ENCODE peak calls at places on chromosomes 3 and 15, in ten cellular contexts. M is cardiac fibroblast; X is breast epithelium; P is BJ; U is AG10803; E is prostate gland; Q is Peyer's patch; W is SK-N-SH; A is CD8-positive, alpha-beta T cell; K is A549. Z is an unnamed sample.

GRCh38 chr15:38842991-38843610 is 278.5 kb upstream of the RASGRP1 start:
- DNase-seq in E (no peak), K (no peak), W (no peak), U (peak; percentile 81), X (no peak), A (no peak), Q (no peak), M (no peak), P (no peak), Z (no peak)

GRCh38 chr3:53081318-53081717 is 35.4 kb upstream of the SFMBT1 start:
- DNase-seq in U (no peak), W (no peak), K (no peak), P (no peak), M (no peak), X (no peak), A (no peak), Q (no peak), E (no peak), Z (no peak)

GRCh38 chr3:145807990-145808389 is 353.0 kb downstream of the PLOD2 start:
- DNase-seq in Q (no peak), W (peak; percentile 21), X (no peak), K (peak; percentile 25), U (no peak), A (no peak), P (no peak), M (peak; percentile 43), E (no peak), Z (peak; percentile 54)

GRCh38 chr15:59329091-59329490 is 43.6 kb downstream of the MYO1E start:
- DNase-seq in A (no peak), K (no peak), W (no peak), E (no peak), X (no peak), U (no peak), M (no peak), Q (no peak), P (no peak), Z (no peak)

GRCh38 chr15:72690938-72691337 is 4.9 kb downstream of the BBS4 start:
- DNase-seq in P (no peak), U (no peak), W (no peak), X (no peak), K (no peak), Q (no peak), M (no peak), E (no peak), A (no peak), Z (no peak)

GRCh38 chr15:52230073-52230472 is 38.9 kb upstream of the GNB5 start:
- DNase-seq in P (no peak), X (no peak), K (no peak), Q (no peak), A (no peak), M (no peak), E (no peak), W (no peak), U (no peak), Z (no peak)

GRCh38 chr15:58165661-58166060 is 27.5 kb downstream of the AQP9 start:
- DNase-seq in K (no peak), M (peak; percentile 37), A (no peak), E (peak; percentile 67), W (no peak), Q (peak; percentile 18), P (no peak), X (no peak), U (no peak), Z (peak; percentile 43)

GRCh38 chr3:17820704-17821103 is 78.3 kb upstream of the TBC1D5 start:
- DNase-seq in W (no peak), X (no peak), M (peak; percentile 23), A (no peak), P (no peak), K (no peak), E (no peak), U (peak; percentile 26), Q (no peak), Z (no peak)

GRCh38 chr3:56845505-56845904 is 43.8 kb upstream of the ARHGEF3 start:
- DNase-seq in P (no peak), X (no peak), W (no peak), E (no peak), Q (no peak), U (peak; percentile 32), M (peak; percentile 7), A (no peak), K (no peak), Z (peak; percentile 24)

GRCh38 chr15:63256433-63256884 is 20.9 kb upstream of the APH1B start:
- DNase-seq in E (no peak), U (peak; percentile 86), X (no peak), M (peak; percentile 80), Q (no peak), P (no peak), A (no peak), K (peak; percentile 18), W (no peak), Z (peak; percentile 83)

GRCh38 chr3:12759097-12759679 is at the start of gene TMEM40:
- DNase-seq in X (peak; percentile 87), Q (no peak), E (peak; percentile 76), A (no peak), W (no peak), U (no peak), M (no peak), K (peak; percentile 32), P (no peak), Z (no peak)

GRCh38 chr3:12287727-12288465 is 974 bp upstream of the PPARG start:
- DNase-seq in E (peak; percentile 10), Q (no peak), W (peak; percentile 77), K (peak; percentile 53), A (no peak), X (no peak), P (no peak), M (peak; percentile 31), U (no peak), Z (no peak)

GRCh38 chr3:119700920-119701734 is 1.7 kb upstream of the CFAP91 start:
- DNase-seq in W (no peak), K (no peak), U (no peak), E (no peak), X (no peak), Q (no peak), M (no peak), P (no peak), A (no peak), Z (no peak)

GRCh38 chr3:39138804-39139415 is 14.5 kb downstream of the CSRNP1 start:
- DNase-seq in P (no peak), Q (no peak), U (peak; percentile 40), M (no peak), K (no peak), A (no peak), X (peak; percentile 45), E (peak; percentile 61), W (no peak), Z (no peak)

GRCh38 chr3:57910988-57911387 is 97.2 kb upstream of the FLNB start:
- DNase-seq in W (peak; percentile 22), P (no peak), M (peak; percentile 45), A (no peak), X (no peak), Q (no peak), E (no peak), K (peak; percentile 41), U (no peak), Z (no peak)

GRCh38 chr15:48806151-48806550 is 4.7 kb downstream of the CEP152 start:
- DNase-seq in W (no peak), U (peak; percentile 57), Q (no peak), A (no peak), K (no peak), X (no peak), M (peak; percentile 72), P (no peak), E (no peak), Z (peak; percentile 46)

GRCh38 chr15:48810414-48811324 is at the start of gene CEP152:
- DNase-seq in K (peak; percentile 98), Q (peak; percentile 95), U (peak; percentile 99), A (peak; percentile 97), W (peak; percentile 90), E (peak; percentile 99), X (peak; percentile 98), M (peak; percentile 100), P (peak; percentile 99), Z (peak; percentile 100)

GRCh38 chr15:48811325-48811938 is 563 bp upstream of the CEP152 start:
- DNase-seq in E (no peak), P (no peak), M (no peak), K (no peak), X (no peak), W (no peak), A (no peak), U (no peak), Q (no peak), Z (no peak)
- TF ChIP-seq CTCF in E (no peak), P (no peak), M (no peak), K (peak; percentile 13), X (no peak), W (peak; percentile 40), A (no peak), U (peak; percentile 11), Q (no peak), Z (no peak)

DNA sequence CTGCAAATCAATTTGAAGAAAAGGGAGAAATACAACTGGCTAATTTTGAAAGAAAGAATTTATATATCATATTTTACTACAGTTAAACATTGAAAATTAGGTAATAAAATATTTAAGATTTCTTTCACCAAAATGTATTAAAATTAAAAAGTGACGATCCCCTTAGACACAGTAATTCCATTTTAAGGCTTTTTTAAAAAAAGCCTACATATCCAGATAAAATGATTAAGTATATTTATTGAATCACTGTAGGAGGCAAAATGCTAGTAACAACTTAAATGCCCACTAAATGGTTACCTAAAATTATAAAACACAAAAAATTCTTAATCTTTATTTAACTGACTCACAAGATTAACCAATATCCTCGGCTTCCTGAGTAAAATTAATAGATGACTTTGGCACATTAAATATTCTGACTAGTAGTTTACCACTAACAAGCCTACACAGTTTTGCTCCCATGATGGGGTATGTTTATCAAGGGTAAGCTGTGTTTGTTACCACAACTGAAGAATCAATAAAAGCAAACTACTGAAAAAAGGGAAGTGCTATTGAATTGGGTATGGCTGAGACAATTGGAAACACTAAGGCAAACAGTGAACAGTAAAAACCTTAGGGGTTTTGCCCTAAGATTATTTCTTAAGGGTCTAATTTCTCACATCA is 28.4 kb downstream of the ANKRD28 start:
- DNase-seq in W (no peak), P (no peak), Q (no peak), M (no peak), U (no peak), A (no peak), K (no peak), E (no peak), X (no peak), Z (peak; percentile 45)
- H3K4me3 ChIP-seq in W (no peak overlapping the region), P (no peak overlapping the region), Q (no peak overlapping the region), M (no peak overlapping the region), U (no peak overlapping the region), A (no peak overlapping the region), K (peak overlapping the region; percentile 1), E (no peak overlapping the region), X (no peak overlapping the region), Z (no peak overlapping the region)

GRCh38 chr15:67707520-67708283 is 117.6 kb upstream of the SKOR1 start:
- DNase-seq in Q (no peak), M (no peak), A (no peak), U (no peak), E (no peak), P (no peak), K (no peak), X (no peak), W (no peak), Z (no peak)
- TF ChIP-seq CTCF in Q (no peak), M (no peak), A (no peak), U (no peak), E (no peak), P (no peak), K (no peak), X (no peak), W (no peak), Z (no peak)

DNA sequence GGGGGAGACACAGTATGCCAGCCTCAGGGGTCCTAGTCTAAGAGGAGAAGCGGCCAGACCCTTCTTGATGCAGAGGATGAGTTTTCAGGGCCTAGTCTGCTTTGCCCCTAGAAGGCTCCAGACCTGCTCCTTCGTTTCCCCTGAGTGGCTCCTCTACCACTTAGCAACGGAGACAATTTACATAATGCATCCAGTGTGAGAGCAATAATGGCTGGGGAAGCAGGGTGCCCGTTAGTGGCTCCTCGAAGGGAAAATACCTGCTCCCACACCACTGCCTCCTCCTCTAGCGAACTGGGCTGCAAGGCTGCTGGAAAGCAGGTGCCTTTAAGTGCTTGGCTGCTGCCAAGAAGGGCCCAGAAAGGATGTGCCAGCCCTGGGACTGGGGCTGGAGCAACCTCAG is 38.9 kb downstream of the CACNA2D2 start:
- DNase-seq in A (no peak), W (no peak), X (no peak), K (no peak), P (no peak), M (no peak), U (no peak), E (no peak), Q (no peak), Z (no peak)
- H3K4me3 ChIP-seq in A (no peak overlapping the region), W (no peak overlapping the region), X (no peak overlapping the region), K (no peak overlapping the region), P (no peak overlapping the region), M (no peak overlapping the region), U (no peak overlapping the region), E (no peak overlapping the region), Q (no peak overlapping the region), Z (no peak overlapping the region)